ENCODE peak calls at places on chromosome 1, in seven cellular contexts. G is NT2/D1; B is stimulated activated CD8-positive, alpha-beta memory T cell treated with anti-CD3 and anti-CD28 coated beads, Interleukin-15, amount 100 ng/mL, for 24 hours; D is NCI-H1105 treated with DMSO at 0.1 percent for 48 hours; C is body of pancreas; T is DMS153; W is AG08395. J is an unnamed sample.

GRCh38 chr1:162626089-162626488 is 6.2 kb upstream of the DDR2 start:
- DNase-seq in G (no peak), W (no peak), C (no peak), B (no peak), D (no peak), T (no peak), J (peak; percentile 25)

GRCh38 chr1:80054129-80054528 is 1047.6 kb upstream of the ADGRL4 start:
- DNase-seq in B (no peak), W (no peak), D (peak; percentile 97), C (no peak), T (peak; percentile 98), G (no peak), J (peak; percentile 31)

GRCh38 chr1:108034396-108034795 is 69.4 kb upstream of the VAV3 start:
- DNase-seq in B (no peak), W (peak; percentile 38), C (no peak), D (no peak), T (peak; percentile 69), G (no peak), J (no peak)

GRCh38 chr1:228876187-228876586 is 140.9 kb downstream of the RHOU start:
- DNase-seq in W (no peak), G (no peak), B (no peak), C (no peak), D (no peak), T (no peak), J (no peak)

GRCh38 chr1:167033646-167034045 is 44.6 kb downstream of the MAEL start:
- DNase-seq in W (no peak), B (no peak), C (no peak), G (no peak), D (peak; percentile 52), T (no peak), J (peak; percentile 63)

GRCh38 chr1:44044071-44044801 is 13.0 kb upstream of the SLC6A9 start:
- DNase-seq in T (no peak), W (peak; percentile 38), D (no peak), C (no peak), G (no peak), B (no peak), J (no peak)

GRCh38 chr1:34785231-34785874 is 4.3 kb downstream of the GJB3 start:
- DNase-seq in C (no peak), B (no peak), D (no peak), T (no peak), G (no peak), W (no peak), J (no peak)

GRCh38 chr1:236119935-236120484 is 22.3 kb upstream of the GPR137B start:
- DNase-seq in C (no peak), G (no peak), D (no peak), B (no peak), W (no peak), T (no peak), J (no peak)

GRCh38 chr1:152228831-152229230 is 4.8 kb upstream of the HRNR start:
- DNase-seq in W (no peak), C (no peak), G (no peak), B (no peak), D (no peak), T (no peak), J (no peak)

GRCh38 chr1:241985787-241986186 is 13.1 kb downstream of the MAP1LC3C start:
- DNase-seq in D (peak; percentile 0), B (no peak), C (peak; percentile 41), T (peak; percentile 28), W (peak; percentile 61), G (peak; percentile 59), J (peak; percentile 61)

GRCh38 chr1:108049083-108049819 is 84.3 kb upstream of the VAV3 start:
- DNase-seq in W (peak; percentile 66), G (no peak), T (no peak), D (no peak), B (no peak), C (peak; percentile 40), J (peak; percentile 38)

GRCh38 chr1:230179249-230179648 is 112.2 kb downstream of the GALNT2 start:
- DNase-seq in G (no peak), B (no peak), C (no peak), W (no peak), T (no peak), D (no peak), J (no peak)

GRCh38 chr1:215599418-215599817 is 32.3 kb downstream of the KCTD3 start:
- DNase-seq in T (peak; percentile 24), D (peak; percentile 64), W (no peak), G (no peak), B (no peak), C (no peak), J (peak; percentile 74)

GRCh38 chr1:44587796-44588460 is 86.4 kb downstream of the TMEM53 start:
- DNase-seq in G (no peak), W (no peak), C (no peak), B (no peak), T (no peak), D (no peak), J (no peak)

GRCh38 chr1:48202030-48202752 is 20.3 kb upstream of the SLC5A9 start:
- DNase-seq in C (peak; percentile 74), T (peak; percentile 74), B (peak; percentile 28), G (peak; percentile 70), W (peak; percentile 75), D (peak; percentile 64), J (peak; percentile 77)

GRCh38 chr1:215845224-215845902 is 278.3 kb downstream of the KCTD3 start:
- DNase-seq in B (no peak), T (no peak), D (no peak), W (peak; percentile 40), C (no peak), G (no peak), J (peak; percentile 62)

GRCh38 chr1:77438239-77438913 is 156.6 kb downstream of the AK5 start:
- DNase-seq in T (no peak), D (peak; percentile 11), G (no peak), C (no peak), B (no peak), W (peak; percentile 43), J (no peak)

GRCh38 chr1:21342961-21343838 is 52.9 kb upstream of the ECE1 start:
- DNase-seq in C (no peak), W (no peak), D (no peak), B (no peak), G (no peak), T (no peak), J (no peak)

GRCh38 chr1:110916669-110917306 is 43.8 kb downstream of the CD53 start:
- DNase-seq in C (no peak), G (no peak), W (peak; percentile 11), B (no peak), T (no peak), D (no peak), J (peak; percentile 20)

GRCh38 chr1:30613188-30613587 is 110.2 kb downstream of the MATN1 start:
- DNase-seq in C (no peak), D (no peak), T (no peak), W (peak; percentile 20), G (no peak), B (no peak), J (no peak)

GRCh38 chr1:53834776-53835175 is 3.3 kb downstream of the NDC1 start:
- DNase-seq in G (no peak), T (no peak), C (no peak), W (no peak), B (no peak), D (no peak), J (no peak)

GRCh38 chr1:41347276-41347675 is 14.0 kb upstream of the FOXO6 start:
- DNase-seq in D (no peak), T (no peak), W (no peak), C (no peak), G (no peak), B (no peak), J (no peak)

GRCh38 chr1:224639426-224639975 is 23.4 kb downstream of the CNIH3 start:
- DNase-seq in W (no peak), C (no peak), G (no peak), T (no peak), D (no peak), B (no peak), J (no peak)

GRCh38 chr1:33617451-33617850 is 145.0 kb downstream of the ZSCAN20 start:
- DNase-seq in W (no peak), B (no peak), C (no peak), D (no peak), G (no peak), T (no peak), J (no peak)